ENCODE peak calls at places on chromosomes 12 and 14, in nine cellular contexts. J, G, D, P, U, F, Y, M and T are unnamed samples.
A peak's percentile ranks its signal among the peaks of the same experiment; 100 is the strongest.

GRCh38 chr12:26271889-26272492 is 76.6 kb downstream of the SSPN start:
- DNase-seq in G (no peak), P (no peak), F (peak; percentile 76), Y (peak; percentile 72), J (no peak), D (no peak), M (peak; percentile 86), U (peak; percentile 68), T (no peak)

GRCh38 chr12:43882578-43883178 is 46.8 kb downstream of the TMEM117 start:
- DNase-seq in M (no peak), J (peak; percentile 56), D (peak; percentile 39), Y (no peak), U (peak; percentile 75), G (peak; percentile 23), P (peak; percentile 56), F (peak; percentile 12), T (no peak)

GRCh38 chr14:77544571-77544970 is 46.0 kb upstream of the ISM2 start:
- DNase-seq in P (no peak), M (no peak), J (no peak), D (no peak), Y (no peak), G (no peak), F (no peak), U (no peak), T (no peak)

GRCh38 chr14:71529855-71530254 is 402.4 kb upstream of the RGS6 start:
- DNase-seq in Y (peak; percentile 37), U (no peak), M (no peak), D (no peak), J (no peak), G (peak; percentile 66), F (no peak), P (no peak), T (no peak)

GRCh38 chr12:29889737-29890136 is 106.0 kb upstream of the TMTC1 start:
- DNase-seq in F (peak; percentile 16), Y (no peak), J (peak; percentile 11), P (peak; percentile 29), U (peak; percentile 60), G (peak; percentile 83), M (no peak), D (peak; percentile 52), T (no peak)

GRCh38 chr14:32209471-32209870 is 6.4 kb upstream of the RNU6-8 start:
- DNase-seq in U (no peak), F (no peak), M (no peak), Y (no peak), G (no peak), D (no peak), J (no peak), P (no peak), T (no peak)

GRCh38 chr12:65994318-65994717 is 136.2 kb downstream of the LLPH start:
- DNase-seq in M (no peak), P (no peak), J (no peak), F (no peak), U (no peak), D (no peak), G (no peak), Y (no peak), T (no peak)

GRCh38 chr12:55927588-55928502 is at the start of gene PYM1:
- DNase-seq in F (peak; percentile 91), Y (peak; percentile 91), P (peak; percentile 73), U (peak; percentile 77), M (peak; percentile 92), J (peak; percentile 91), G (peak; percentile 51), D (peak; percentile 66), T (peak; percentile 68)

GRCh38 chr14:75068294-75069020 is 984 bp upstream of the ZC2HC1C start:
- DNase-seq in D (no peak), P (peak; percentile 29), J (no peak), F (no peak), U (no peak), G (no peak), M (no peak), Y (no peak), T (no peak)

GRCh38 chr12:81094718-81095360 is 17.0 kb downstream of the ACSS3 start:
- DNase-seq in Y (no peak), M (no peak), J (no peak), F (no peak), P (no peak), D (no peak), U (no peak), G (peak; percentile 62), T (no peak)

GRCh38 chr14:41071351-41071750 is 535.3 kb upstream of the LRFN5 start:
- DNase-seq in M (no peak), J (no peak), U (no peak), P (no peak), G (no peak), Y (no peak), F (no peak), D (no peak), T (no peak)

GRCh38 chr12:116455540-116456306 is 103.5 kb upstream of the MAP1LC3B2 start:
- DNase-seq in U (peak; percentile 83), F (peak; percentile 79), D (peak; percentile 85), P (peak; percentile 38), J (no peak), M (no peak), Y (peak; percentile 74), G (peak; percentile 25), T (no peak)

GRCh38 chr12:120925740-120926563 is 21.8 kb upstream of the SPPL3 start:
- DNase-seq in M (no peak), U (peak; percentile 79), P (no peak), D (peak; percentile 89), Y (no peak), F (no peak), J (no peak), G (no peak), T (no peak)

GRCh38 chr12:40587416-40587815 is 104.8 kb upstream of the CNTN1 start:
- DNase-seq in P (no peak), U (no peak), G (no peak), D (no peak), M (no peak), F (no peak), J (no peak), Y (no peak), T (no peak)

GRCh38 chr14:75132374-75133086 is 5.7 kb upstream of the NEK9 start:
- DNase-seq in G (peak; percentile 45), F (peak; percentile 42), Y (no peak), U (peak; percentile 93), M (no peak), P (peak; percentile 50), J (peak; percentile 82), D (peak; percentile 65), T (no peak)

GRCh38 chr12:63805704-63806672 is 26.3 kb downstream of the RXYLT1 start:
- DNase-seq in D (no peak), G (no peak), M (no peak), U (peak; percentile 65), J (no peak), P (no peak), Y (no peak), F (peak; percentile 37), T (no peak)

DNA sequence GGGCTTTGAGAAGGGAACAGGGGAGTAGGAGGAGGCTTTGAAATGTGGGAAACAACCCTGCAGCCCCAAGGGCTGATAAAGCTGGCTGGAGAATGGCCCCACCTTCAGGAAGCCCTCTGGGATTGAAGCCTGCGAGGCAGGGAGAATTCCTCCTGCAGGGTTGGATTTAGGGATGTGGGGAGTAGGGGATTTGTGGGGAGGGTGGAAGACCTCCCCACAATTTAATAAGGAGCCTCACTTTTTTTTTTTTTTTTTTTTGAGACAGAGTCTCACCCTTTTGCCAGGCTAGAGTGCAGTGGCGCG is 88.8 kb upstream of the NCOR2 start:
- DNase-seq in U (no peak), F (no peak), M (no peak), G (no peak), P (no peak), J (no peak), D (no peak), Y (no peak), T (no peak)
- TF ChIP-seq CTCF in U (no peak), F (no peak), M (no peak), G (peak; percentile 33), P (no peak), J (no peak), D (no peak), Y (no peak), T (no peak)

GRCh38 chr14:68770051-68770450 is 22.8 kb downstream of the ZFP36L1 start:
- DNase-seq in P (no peak), J (no peak), G (no peak), D (no peak), Y (no peak), U (no peak), M (no peak), F (no peak), T (no peak)
- H3K4me1 ChIP-seq in P (no peaks in the 10 kb centered on the region), J (no peaks in the 10 kb centered on the region), G (no peaks in the 10 kb centered on the region), D (no peaks in the 10 kb centered on the region), Y (peaks cover 27% of the 10 kb centered on the region), U (peaks cover 8% of the 10 kb centered on the region), M (no peaks in the 10 kb centered on the region), F (no peaks in the 10 kb centered on the region), T (peaks cover 6% of the 10 kb centered on the region)

DNA sequence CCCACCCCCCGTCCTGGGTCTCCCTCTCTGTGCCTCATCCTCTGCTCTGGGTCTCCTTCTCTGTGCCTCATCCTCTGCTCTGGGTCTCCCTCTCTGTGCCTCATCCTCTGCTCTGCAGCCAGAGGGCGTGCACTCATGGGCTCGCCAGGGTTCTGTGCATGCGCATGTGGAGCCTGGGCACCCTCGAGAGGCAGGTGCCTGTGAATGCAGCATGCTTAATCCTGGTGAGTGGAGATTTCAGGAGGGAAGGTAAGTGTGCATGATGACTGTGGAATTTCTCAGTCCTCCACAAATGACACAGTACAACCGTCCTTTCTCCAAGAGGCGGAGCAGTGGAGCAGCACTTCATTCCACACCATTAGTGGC is 65.2 kb downstream of the EP400 start:
- DNase-seq in F (no peak), Y (no peak), D (no peak), U (no peak), P (no peak), J (peak; percentile 14), G (no peak), M (no peak), T (no peak)
- TF ChIP-seq CTCF in F (no peak), Y (no peak), D (no peak), U (peak; percentile 18), P (no peak), J (peak; percentile 11), G (no peak), M (no peak), T (no peak)

GRCh38 chr12:89901906-89902648 is 193.4 kb upstream of the ATP2B1 start:
- DNase-seq in G (no peak), P (no peak), U (no peak), J (no peak), D (no peak), F (no peak), Y (no peak), M (no peak), T (no peak)

GRCh38 chr12:89909753-89910152 is 201.1 kb upstream of the ATP2B1 start:
- DNase-seq in Y (no peak), U (no peak), F (no peak), P (no peak), G (no peak), J (no peak), D (no peak), M (no peak), T (no peak)

GRCh38 chr12:89906824-89907223 is 198.2 kb upstream of the ATP2B1 start:
- DNase-seq in D (no peak), P (peak; percentile 38), U (no peak), G (peak; percentile 51), F (no peak), M (no peak), Y (no peak), J (no peak), T (no peak)

GRCh38 chr12:89906178-89906577 is 197.5 kb upstream of the ATP2B1 start:
- DNase-seq in Y (no peak), G (no peak), M (no peak), P (no peak), D (no peak), U (no peak), F (no peak), J (no peak), T (no peak)

GRCh38 chr12:89907659-89908058 is 199.0 kb upstream of the ATP2B1 start:
- DNase-seq in U (no peak), M (no peak), F (no peak), G (no peak), P (no peak), Y (no peak), J (no peak), D (no peak), T (no peak)
- H3K4me1 ChIP-seq in U (no peaks in the 10 kb centered on the region), M (no peaks in the 10 kb centered on the region), F (no peaks in the 10 kb centered on the region), G (peaks cover 20% of the 10 kb centered on the region), P (peaks cover 7% of the 10 kb centered on the region), Y (no peaks in the 10 kb centered on the region), J (no peaks in the 10 kb centered on the region), D (no peaks in the 10 kb centered on the region), T (no peaks in the 10 kb centered on the region)